ENCODE peak calls at places on chromosomes 4 and X, in nine cellular contexts. R is endodermal cell, E is GM20000, V is right cardiac atrium, U is EH, H is iPS DF 19.7, W is M059J, L is lower leg skin, F is AG09319. C is an unnamed sample.

GRCh38 chrX:73944582-73944947 is 359.4 kb upstream of the ZCCHC13 start:
- DNase-seq in R (no peak), E (no peak), V (no peak), U (peak), H (no peak), W (peak), L (no peak), F (peak), C (no peak)

GRCh38 chr4:185254434-185254833 is 45.0 kb downstream of the SNX25 start:
- DNase-seq in R (no peak), E (no peak), V (no peak), U (peak), H (no peak), W (peak), L (no peak), F (no peak), C (no peak)

GRCh38 chr4:11605597-11605996 is 176.9 kb upstream of the HS3ST1 start:
- DNase-seq in R (no peak), E (no peak), V (no peak), U (no peak), H (no peak), W (no peak), L (no peak), F (no peak), C (no peak)

GRCh38 chr4:89212666-89213381 is 94.8 kb downstream of the GPRIN3 start:
- DNase-seq in R (no peak), E (no peak), V (no peak), U (no peak), H (no peak), W (peak), L (no peak), F (no peak), C (no peak)

GRCh38 chr4:23276076-23276475 is 583.3 kb downstream of the GBA3 start:
- DNase-seq in R (no peak), E (no peak), V (no peak), U (no peak), H (no peak), W (no peak), L (no peak), F (no peak), C (no peak)

GRCh38 chr4:68373513-68373912 is 23.6 kb upstream of the YTHDC1 start:
- DNase-seq in R (peak), E (peak), V (peak), U (peak), H (peak), W (peak), L (peak), F (peak), C (no peak)

GRCh38 chr4:167509551-167509950 is 275.3 kb upstream of the SPOCK3 start:
- DNase-seq in R (no peak), E (no peak), V (no peak), U (no peak), H (no peak), W (peak), L (no peak), F (no peak), C (no peak)

GRCh38 chr4:114563536-114564315 is 34.9 kb upstream of the UGT8 start:
- DNase-seq in R (peak), E (no peak), V (no peak), U (peak), H (no peak), W (peak), L (no peak), F (no peak), C (no peak)

GRCh38 chr4:53004497-53005148 is 142.5 kb downstream of the RASL11B start:
- DNase-seq in R (no peak), E (no peak), V (no peak), U (no peak), H (no peak), W (no peak), L (no peak), F (no peak), C (no peak)

GRCh38 chr4:8198206-8198905 is 734 bp upstream of the SH3TC1 start:
- DNase-seq in R (no peak), E (no peak), V (peak), U (no peak), H (no peak), W (no peak), L (no peak), F (no peak), C (no peak)

GRCh38 chr4:4599886-4600285 is 58.0 kb upstream of the STX18 start:
- DNase-seq in R (no peak), E (no peak), V (no peak), U (no peak), H (no peak), W (no peak), L (no peak), F (no peak), C (no peak)

GRCh38 chr4:84809946-84810345 is 156.5 kb downstream of the WDFY3 start:
- DNase-seq in R (no peak), E (no peak), V (no peak), U (no peak), H (no peak), W (no peak), L (no peak), F (no peak), C (no peak)

C was measured in AG04450.